ENCODE peak calls at places on chromosomes 3 and 15, in nine cellular contexts. One of them, this sample, is unnamed.

GRCh38 chr3:126549861-126550487 is 8.8 kb downstream of the C3orf22 start:
- DNase-seq in germinal center: no peak
- DNase-seq in body of pancreas: no peak
- DNase-seq in NCI-H1417: no peak
- DNase-seq in activated T-cell treated with anti-CD3 and anti-CD28 coated beads for 1 hour: no peak
- DNase-seq in PC-3: no peak
- DNase-seq in upper lobe of right lung: peak
- DNase-seq in activated naive CD8-positive, alpha-beta T cell treated with anti-CD3 and anti-CD28 coated beads, Interleukin-2, amount 50 U/mL, for 24 hours: no peak
- DNase-seq in Peyer's patch: peak
- DNase-seq in this sample: peak

GRCh38 chr3:133941390-133941789 is 45.7 kb upstream of the RAB6B start:
- DNase-seq in upper lobe of right lung: no peak
- DNase-seq in activated naive CD8-positive, alpha-beta T cell treated with anti-CD3 and anti-CD28 coated beads, Interleukin-2, amount 50 U/mL, for 24 hours: no peak
- DNase-seq in NCI-H1417: no peak
- DNase-seq in body of pancreas: no peak
- DNase-seq in Peyer's patch: no peak
- DNase-seq in PC-3: no peak
- DNase-seq in germinal center: no peak
- DNase-seq in activated T-cell treated with anti-CD3 and anti-CD28 coated beads for 1 hour: no peak
- DNase-seq in this sample: no peak

GRCh38 chr3:31531465-31531991 is 1.2 kb upstream of the STT3B start:
- DNase-seq in body of pancreas: no peak
- DNase-seq in PC-3: peak
- DNase-seq in activated T-cell treated with anti-CD3 and anti-CD28 coated beads for 1 hour: no peak
- DNase-seq in Peyer's patch: no peak
- DNase-seq in upper lobe of right lung: no peak
- DNase-seq in NCI-H1417: no peak
- DNase-seq in germinal center: no peak
- DNase-seq in activated naive CD8-positive, alpha-beta T cell treated with anti-CD3 and anti-CD28 coated beads, Interleukin-2, amount 50 U/mL, for 24 hours: no peak
- DNase-seq in this sample: no peak

GRCh38 chr15:73897441-73898261 is 24.3 kb downstream of the TBC1D21 start:
- DNase-seq in upper lobe of right lung: peak
- DNase-seq in activated naive CD8-positive, alpha-beta T cell treated with anti-CD3 and anti-CD28 coated beads, Interleukin-2, amount 50 U/mL, for 24 hours: peak
- DNase-seq in NCI-H1417: peak
- DNase-seq in germinal center: peak
- DNase-seq in Peyer's patch: peak
- DNase-seq in body of pancreas: peak
- DNase-seq in PC-3: peak
- DNase-seq in activated T-cell treated with anti-CD3 and anti-CD28 coated beads for 1 hour: peak
- DNase-seq in this sample: no peak

GRCh38 chr15:53454843-53455721 is 304.4 kb downstream of the WDR72 start:
- DNase-seq in NCI-H1417: no peak
- DNase-seq in Peyer's patch: no peak
- DNase-seq in upper lobe of right lung: no peak
- DNase-seq in PC-3: no peak
- DNase-seq in body of pancreas: no peak
- DNase-seq in germinal center: no peak
- DNase-seq in activated T-cell treated with anti-CD3 and anti-CD28 coated beads for 1 hour: no peak
- DNase-seq in activated naive CD8-positive, alpha-beta T cell treated with anti-CD3 and anti-CD28 coated beads, Interleukin-2, amount 50 U/mL, for 24 hours: no peak
- DNase-seq in this sample: no peak

GRCh38 chr3:179852117-179852886 is 184.4 kb downstream of the PEX5L start:
- DNase-seq in NCI-H1417: no peak
- DNase-seq in body of pancreas: no peak
- DNase-seq in PC-3: peak
- DNase-seq in Peyer's patch: no peak
- DNase-seq in activated naive CD8-positive, alpha-beta T cell treated with anti-CD3 and anti-CD28 coated beads, Interleukin-2, amount 50 U/mL, for 24 hours: no peak
- DNase-seq in activated T-cell treated with anti-CD3 and anti-CD28 coated beads for 1 hour: no peak
- DNase-seq in germinal center: no peak
- DNase-seq in upper lobe of right lung: no peak
- DNase-seq in this sample: no peak

GRCh38 chr3:178810173-178810572 is 261.4 kb downstream of the ZMAT3 start:
- DNase-seq in activated naive CD8-positive, alpha-beta T cell treated with anti-CD3 and anti-CD28 coated beads, Interleukin-2, amount 50 U/mL, for 24 hours: no peak
- DNase-seq in PC-3: no peak
- DNase-seq in activated T-cell treated with anti-CD3 and anti-CD28 coated beads for 1 hour: no peak
- DNase-seq in Peyer's patch: no peak
- DNase-seq in NCI-H1417: peak
- DNase-seq in germinal center: no peak
- DNase-seq in upper lobe of right lung: no peak
- DNase-seq in body of pancreas: no peak
- DNase-seq in this sample: no peak

GRCh38 chr3:39428745-39429201 is 22.3 kb downstream of the RPSA start:
- DNase-seq in activated T-cell treated with anti-CD3 and anti-CD28 coated beads for 1 hour: no peak
- DNase-seq in activated naive CD8-positive, alpha-beta T cell treated with anti-CD3 and anti-CD28 coated beads, Interleukin-2, amount 50 U/mL, for 24 hours: no peak
- DNase-seq in germinal center: no peak
- DNase-seq in PC-3: no peak
- DNase-seq in NCI-H1417: no peak
- DNase-seq in Peyer's patch: no peak
- DNase-seq in body of pancreas: no peak
- DNase-seq in upper lobe of right lung: no peak
- DNase-seq in this sample: no peak

GRCh38 chr3:3631114-3631513 is 168.1 kb upstream of the LRRN1 start:
- DNase-seq in Peyer's patch: no peak
- DNase-seq in PC-3: no peak
- DNase-seq in body of pancreas: no peak
- DNase-seq in germinal center: no peak
- DNase-seq in upper lobe of right lung: no peak
- DNase-seq in activated T-cell treated with anti-CD3 and anti-CD28 coated beads for 1 hour: no peak
- DNase-seq in activated naive CD8-positive, alpha-beta T cell treated with anti-CD3 and anti-CD28 coated beads, Interleukin-2, amount 50 U/mL, for 24 hours: no peak
- DNase-seq in NCI-H1417: no peak
- DNase-seq in this sample: no peak

GRCh38 chr3:187112934-187113793 is 26.1 kb downstream of the RPL39L start:
- DNase-seq in body of pancreas: no peak
- DNase-seq in NCI-H1417: peak
- DNase-seq in PC-3: peak
- DNase-seq in activated naive CD8-positive, alpha-beta T cell treated with anti-CD3 and anti-CD28 coated beads, Interleukin-2, amount 50 U/mL, for 24 hours: no peak
- DNase-seq in germinal center: peak
- DNase-seq in activated T-cell treated with anti-CD3 and anti-CD28 coated beads for 1 hour: no peak
- DNase-seq in upper lobe of right lung: no peak
- DNase-seq in Peyer's patch: no peak
- DNase-seq in this sample: no peak

GRCh38 chr15:42264790-42265189 is 8.2 kb upstream of the GANC start:
- DNase-seq in activated T-cell treated with anti-CD3 and anti-CD28 coated beads for 1 hour: no peak
- DNase-seq in PC-3: no peak
- DNase-seq in Peyer's patch: no peak
- DNase-seq in germinal center: no peak
- DNase-seq in upper lobe of right lung: no peak
- DNase-seq in body of pancreas: no peak
- DNase-seq in activated naive CD8-positive, alpha-beta T cell treated with anti-CD3 and anti-CD28 coated beads, Interleukin-2, amount 50 U/mL, for 24 hours: no peak
- DNase-seq in NCI-H1417: no peak
- DNase-seq in this sample: no peak

This sample was measured in activated B cell treated with CpG ODN at 0.5 μM for 24 hours.